ENCODE peak calls at places on chromosomes 3 and 15, in ten cellular contexts. Z, P, K, Y, W, T, V, J, H and U are unnamed samples.

GRCh38 chr3:14253022-14253761 is 74.6 kb downstream of the LSM3 start:
- DNase-seq in Y (no peak), K (no peak), W (no peak), T (peak), H (no peak), J (peak), V (no peak), P (peak), Z (no peak), U (peak)

GRCh38 chr3:194998417-194998816 is 272.5 kb downstream of the XXYLT1 start:
- DNase-seq in K (no peak), J (no peak), Z (no peak), V (no peak), T (no peak), H (no peak), W (no peak), P (no peak), Y (no peak), U (no peak)

GRCh38 chr3:189393598-189393997 is 221.8 kb downstream of the TPRG1 start:
- DNase-seq in Y (no peak), K (no peak), P (no peak), Z (no peak), V (no peak), T (peak), J (peak), H (no peak), W (no peak), U (peak)

GRCh38 chr15:73105064-73105463 is 52.8 kb downstream of the NEO1 start:
- DNase-seq in T (no peak), H (no peak), W (no peak), P (no peak), V (no peak), Y (no peak), K (no peak), J (no peak), Z (no peak), U (no peak)

GRCh38 chr15:58383876-58384275 is 47.9 kb upstream of the LIPC start:
- DNase-seq in P (no peak), K (no peak), Y (no peak), V (no peak), H (no peak), Z (no peak), J (no peak), W (peak), T (no peak), U (no peak)

GRCh38 chr15:53808058-53808703 is 48.7 kb upstream of the WDR72 start:
- DNase-seq in P (no peak), W (no peak), Y (no peak), J (no peak), V (peak), H (no peak), Z (no peak), T (no peak), K (no peak), U (no peak)

GRCh38 chr15:50119063-50119700 is at the start of gene ATP8B4:
- DNase-seq in T (no peak), W (no peak), P (no peak), Y (no peak), K (no peak), Z (no peak), J (no peak), V (no peak), H (no peak), U (no peak)

GRCh38 chr15:70866982-70867644 is 13.2 kb upstream of the LARP6 start:
- DNase-seq in Z (no peak), H (no peak), W (no peak), P (no peak), K (no peak), T (no peak), V (no peak), Y (no peak), J (no peak), U (no peak)

GRCh38 chr3:3799173-3800075 is at the start of gene LRRN1:
- DNase-seq in K (no peak), W (peak), J (no peak), V (peak), P (peak), Z (no peak), H (peak), T (peak), Y (peak), U (no peak)

GRCh38 chr3:123301331-123302184 is 99.8 kb downstream of the SEC22A start:
- DNase-seq in W (no peak), H (peak), T (no peak), P (no peak), Z (no peak), V (no peak), J (peak), Y (no peak), K (no peak), U (no peak)

GRCh38 chr3:77041156-77041696 is 1.3 kb downstream of the ROBO2 start:
- DNase-seq in Z (no peak), Y (no peak), P (no peak), W (peak), H (no peak), K (no peak), T (no peak), J (no peak), V (no peak), U (no peak)

GRCh38 chr15:46685681-46686080 is 1031.6 kb upstream of the SEMA6D start:
- DNase-seq in T (no peak), K (no peak), J (no peak), Y (no peak), V (no peak), W (no peak), Z (no peak), H (no peak), P (no peak), U (no peak)

GRCh38 chr3:12926660-12927059 is 85.3 kb upstream of the RPL32 start:
- DNase-seq in W (no peak), P (no peak), Y (no peak), Z (no peak), H (no peak), V (no peak), J (no peak), K (no peak), T (no peak), U (no peak)

GRCh38 chr15:99443768-99444446 is 121.9 kb upstream of the MEF2A start:
- DNase-seq in K (no peak), Z (no peak), P (no peak), Y (no peak), V (no peak), T (no peak), H (no peak), W (no peak), J (no peak), U (no peak)

GRCh38 chr15:86916671-86917450 is 837.2 kb downstream of the AGBL1 start:
- DNase-seq in Z (no peak), Y (no peak), P (no peak), K (no peak), V (no peak), T (no peak), W (peak), H (no peak), J (no peak), U (no peak)

GRCh38 chr3:126259411-126260391 is 79.3 kb upstream of the ALDH1L1 start:
- DNase-seq in T (no peak), W (peak), J (peak), Z (no peak), P (peak), V (peak), K (no peak), H (peak), Y (peak), U (peak)

GRCh38 chr15:62059818-62060115 is 480 bp downstream of the VPS13C start:
- DNase-seq in W (peak), P (peak), Z (peak), T (peak), H (peak), Y (peak), J (peak), K (no peak), V (peak), U (peak)

GRCh38 chr15:95669146-95669922 is 661.2 kb upstream of the NR2F2 start:
- DNase-seq in K (no peak), H (no peak), V (no peak), W (peak), Z (no peak), T (no peak), P (no peak), Y (no peak), J (no peak), U (no peak)

GRCh38 chr3:5149306-5149880 is 27.3 kb downstream of the ARL8B start:
- DNase-seq in Y (no peak), H (no peak), V (no peak), Z (no peak), P (no peak), W (no peak), T (no peak), K (no peak), J (no peak), U (no peak)

GRCh38 chr3:93989241-93989640 is 9.3 kb downstream of the ARL13B start:
- DNase-seq in V (no peak), H (no peak), J (no peak), P (no peak), K (no peak), W (no peak), Z (no peak), T (no peak), Y (no peak), U (no peak)

GRCh38 chr3:150170843-150171513 is 200.3 kb upstream of the PFN2 start:
- DNase-seq in Y (no peak), V (no peak), P (peak), Z (no peak), T (no peak), K (peak), H (no peak), W (no peak), J (no peak), U (no peak)

GRCh38 chr3:64594129-64594528 is 93.7 kb downstream of the ADAMTS9 start:
- DNase-seq in Z (no peak), Y (no peak), J (no peak), P (no peak), T (no peak), V (no peak), K (no peak), H (no peak), W (no peak), U (no peak)

GRCh38 chr3:89932882-89933281 is 825.5 kb downstream of the EPHA3 start:
- DNase-seq in V (no peak), H (no peak), W (no peak), T (no peak), P (no peak), J (no peak), Z (no peak), Y (no peak), K (no peak), U (no peak)

GRCh38 chr3:73235768-73236167 is 174.3 kb downstream of the EBLN2 start:
- DNase-seq in J (no peak), P (no peak), H (no peak), K (no peak), W (no peak), Y (no peak), T (no peak), Z (no peak), V (no peak), U (no peak)